ENCODE peak calls at places on chromosome 21, in four cellular contexts. I is fibroblast of mammary gland, T is astrocyte of the cerebellum, F is bronchial epithelial cell. M is an unnamed sample.

GRCh38 chr21:43717166-43717853 is 1.6 kb upstream of the PDXK start:
- DNase-seq in I (no peak), T (no peak), F (no peak), M (no peak)

GRCh38 chr21:45420623-45421041 is 15.7 kb downstream of the COL18A1 start:
- DNase-seq in I (no peak), T (no peak), F (no peak), M (no peak)

GRCh38 chr21:29302340-29302991 is 3.7 kb downstream of the BACH1 start:
- DNase-seq in I (peak; percentile 32), T (no peak), F (peak; percentile 32), M (peak; percentile 50)

GRCh38 chr21:38965241-38965640 is 159.5 kb downstream of the ETS2 start:
- DNase-seq in I (no peak), T (no peak), F (no peak), M (peak; percentile 25)

GRCh38 chr21:42314616-42315295 is 453 bp downstream of the TFF3 start:
- DNase-seq in I (no peak), T (no peak), F (no peak), M (no peak)

GRCh38 chr21:42132183-42132582 is 61.1 kb downstream of the UMODL1 start:
- DNase-seq in I (no peak), T (no peak), F (no peak), M (no peak)

GRCh38 chr21:41442496-41443186 is 16.6 kb downstream of the MX1 start:
- DNase-seq in I (peak; percentile 75), T (no peak), F (no peak), M (no peak)

GRCh38 chr21:36960676-36961284 is 5.7 kb downstream of the HLCS start:
- DNase-seq in I (no peak), T (no peak), F (no peak), M (no peak)

GRCh38 chr21:45104560-45104959 is 30.2 kb downstream of the ADARB1 start:
- DNase-seq in I (no peak), T (no peak), F (peak; percentile 34), M (peak; percentile 60)

GRCh38 chr21:34743831-34744230 is 75.0 kb downstream of the CLIC6 start:
- DNase-seq in I (peak; percentile 96), T (peak; percentile 34), F (peak; percentile 86), M (peak; percentile 81)

GRCh38 chr21:39103689-39104088 is 79.6 kb downstream of the PSMG1 start:
- DNase-seq in I (peak; percentile 79), T (no peak), F (no peak), M (no peak)

GRCh38 chr21:35257413-35257812 is 208.3 kb upstream of the RUNX1 start:
- DNase-seq in I (peak; percentile 97), T (peak; percentile 90), F (peak; percentile 96), M (peak; percentile 95)

GRCh38 chr21:34989337-34990151 is 59.6 kb downstream of the RUNX1 start:
- DNase-seq in I (peak; percentile 31), T (peak; percentile 48), F (no peak), M (no peak)

GRCh38 chr21:41361786-41362604 is at the start of gene MX2:
- DNase-seq in I (peak; percentile 93), T (no peak), F (peak; percentile 55), M (no peak)

GRCh38 chr21:45886610-45887026 is 95.0 kb upstream of the COL6A1 start:
- DNase-seq in I (no peak), T (no peak), F (no peak), M (no peak)

GRCh38 chr21:38831526-38832467 is 26.1 kb downstream of the ETS2 start:
- DNase-seq in I (peak; percentile 100), T (peak; percentile 56), F (peak; percentile 100), M (peak; percentile 99)

GRCh38 chr21:26041441-26042180 is 129.0 kb downstream of the APP start:
- DNase-seq in I (peak; percentile 78), T (no peak), F (peak; percentile 38), M (peak; percentile 64)

GRCh38 chr21:36422279-36423098 is 37.3 kb downstream of the CHAF1B start:
- DNase-seq in I (peak; percentile 65), T (no peak), F (peak; percentile 58), M (peak; percentile 80)

GRCh38 chr21:45871616-45872236 is 109.8 kb upstream of the COL6A1 start:
- DNase-seq in I (no peak), T (no peak), F (no peak), M (no peak)

GRCh38 chr21:34640858-34641257 is 25.9 kb upstream of the RCAN1 start:
- DNase-seq in I (peak; percentile 86), T (peak; percentile 83), F (peak; percentile 68), M (peak; percentile 61)

GRCh38 chr21:34148826-34149558 is 75.6 kb downstream of the MRPS6 start:
- DNase-seq in I (no peak), T (no peak), F (no peak), M (no peak)

GRCh38 chr21:41754481-41754891 is 12.4 kb downstream of the RIPK4 start:
- DNase-seq in I (no peak), T (no peak), F (no peak), M (no peak)

GRCh38 chr21:44434936-44435635 is 20.2 kb upstream of the LRRC3 start:
- DNase-seq in I (no peak), T (no peak), F (no peak), M (no peak)

GRCh38 chr21:25929859-25930520 is 195.2 kb downstream of the GABPA start:
- DNase-seq in I (peak; percentile 42), T (no peak), F (peak; percentile 89), M (peak; percentile 86)

GRCh38 chr21:36694593-36695282 is 4.2 kb upstream of the SIM2 start:
- DNase-seq in I (no peak), T (no peak), F (no peak), M (no peak)

GRCh38 chr21:37712204-37712934 is 203.9 kb downstream of the KCNJ6 start:
- DNase-seq in I (peak; percentile 71), T (peak; percentile 49), F (peak; percentile 50), M (peak; percentile 74)

GRCh38 chr21:43370091-43370658 is 56.8 kb downstream of the SIK1 start:
- DNase-seq in I (peak; percentile 64), T (no peak), F (peak; percentile 42), M (peak; percentile 61)

GRCh38 chr21:34576043-34576466 is 38.9 kb downstream of the RCAN1 start:
- DNase-seq in I (peak; percentile 62), T (no peak), F (peak; percentile 95), M (peak; percentile 97)

GRCh38 chr21:46319192-46319591 is 4.5 kb downstream of the C21orf58 start:
- DNase-seq in I (no peak), T (no peak), F (no peak), M (no peak)

GRCh38 chr21:42568834-42569731 is 55.4 kb downstream of the SLC37A1 start:
- DNase-seq in I (no peak), T (no peak), F (no peak), M (no peak)

GRCh38 chr21:46284077-46284644 is 1.2 kb downstream of the MCM3AP start:
- DNase-seq in I (peak; percentile 6), T (no peak), F (no peak), M (no peak)

GRCh38 chr21:28893687-28894086 is 99.0 kb downstream of the LTN1 start:
- DNase-seq in I (no peak), T (no peak), F (no peak), M (no peak)

GRCh38 chr21:38241029-38241740 is 15.6 kb upstream of the KCNJ15 start:
- DNase-seq in I (peak; percentile 76), T (peak; percentile 96), F (no peak), M (no peak)

GRCh38 chr21:24118738-24119470 is 1488.4 kb downstream of the MRPL39 start:
- DNase-seq in I (no peak), T (no peak), F (no peak), M (no peak)

GRCh38 chr21:45293726-45294401 is 6.2 kb upstream of the POFUT2 start:
- DNase-seq in I (no peak), T (no peak), F (no peak), M (no peak)

DNA sequence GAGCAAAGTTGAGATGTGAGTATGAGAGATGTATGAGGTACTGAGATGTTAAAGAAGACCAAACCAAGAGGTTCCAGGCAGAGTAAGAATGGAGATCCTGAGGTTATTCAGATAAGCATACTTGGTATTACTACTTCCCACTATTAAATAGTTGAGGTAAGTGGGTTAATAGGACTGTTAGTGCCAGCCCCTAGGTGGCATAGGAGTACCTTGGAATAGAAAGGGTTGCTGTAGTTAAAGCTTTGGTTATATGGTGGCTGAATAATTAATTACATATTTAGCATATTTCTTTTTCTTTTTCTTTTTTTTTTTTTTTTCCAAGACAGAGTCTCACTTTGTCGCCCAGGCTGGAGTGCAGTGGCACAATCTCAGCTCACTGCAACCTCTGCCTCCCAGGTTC is 397.9 kb upstream of the TMPRSS15 start:
- DNase-seq in I (no peak), T (peak; percentile 2), F (peak; percentile 7), M (peak; percentile 3)
- TF ChIP-seq CTCF in I (no peak), T (peak; percentile 35), F (no peak), M (no peak)

GRCh38 chr21:17269760-17270159 is 243.1 kb upstream of the CXADR start:
- DNase-seq in I (peak; percentile 12), T (no peak), F (no peak), M (no peak)

GRCh38 chr21:17270234-17270633 is 242.6 kb upstream of the CXADR start:
- DNase-seq in I (peak; percentile 72), T (peak; percentile 72), F (peak; percentile 41), M (peak; percentile 42)
- TF ChIP-seq CTCF in I (peak; percentile 49), T (peak; percentile 22), F (peak; percentile 14), M (peak; percentile 36)

GRCh38 chr21:32560896-32561295 is 24.4 kb downstream of the TCP10L start:
- DNase-seq in I (no peak), T (no peak), F (no peak), M (no peak)

GRCh38 chr21:32559004-32559610 is 26.2 kb downstream of the TCP10L start:
- DNase-seq in I (no peak), T (no peak), F (no peak), M (no peak)

GRCh38 chr21:32565856-32566465 is 19.4 kb downstream of the TCP10L start:
- DNase-seq in I (peak; percentile 47), T (peak; percentile 70), F (no peak), M (no peak)

GRCh38 chr21:32562915-32563314 is 22.4 kb downstream of the TCP10L start:
- DNase-seq in I (no peak), T (no peak), F (no peak), M (peak; percentile 13)

GRCh38 chr21:32562426-32562825 is 22.9 kb downstream of the TCP10L start:
- DNase-seq in I (peak; percentile 84), T (peak; percentile 39), F (peak; percentile 47), M (peak; percentile 67)
- TF ChIP-seq CTCF in I (peak; percentile 66), T (peak; percentile 71), F (peak; percentile 58), M (peak; percentile 79)

DNA sequence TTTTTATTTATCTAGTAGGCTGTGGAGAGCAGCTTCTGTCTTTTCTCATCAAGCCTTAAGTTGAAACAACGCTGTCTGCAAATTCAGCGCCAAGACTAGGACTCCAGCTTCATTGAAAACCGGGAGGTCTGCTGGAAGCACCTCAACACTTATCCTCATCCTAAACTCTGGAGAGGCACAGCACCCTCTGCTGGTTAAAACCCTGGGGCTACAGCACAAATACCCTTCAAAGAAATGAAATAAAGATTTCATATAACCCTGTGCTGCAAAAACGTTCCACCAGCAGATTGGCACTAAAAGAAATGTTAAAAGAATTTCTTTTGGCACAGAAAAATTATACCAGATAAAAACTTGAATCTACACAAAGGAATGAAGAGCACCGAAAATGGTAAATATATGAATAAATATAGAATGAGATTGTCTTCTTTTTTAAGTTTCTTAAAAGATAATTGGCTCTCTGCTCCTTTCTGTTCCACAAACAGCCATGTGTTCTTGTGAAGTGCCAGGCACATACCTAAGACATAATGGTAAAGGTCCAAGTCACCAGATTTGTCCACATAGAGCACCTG is 227.7 kb upstream of the SAMSN1 start:
- DNase-seq in I (peak; percentile 48), T (no peak), F (peak; percentile 51), M (peak; percentile 59)
- TF ChIP-seq CTCF in I (peak; percentile 65), T (peak; percentile 7), F (peak; percentile 70), M (peak; percentile 63)

M was measured in epithelial cell of esophagus.